ENCODE peak calls at places on chromosomes 5 and 9, in five cellular contexts. U is cardiac fibroblast, Y is mesothelial cell of epicardium, T is right atrium auricular region, L is H9. F is an unnamed sample.

GRCh38 chr5:55864606-55865541 is 13.7 kb downstream of the IL31RA start:
- DNase-seq in U (peak; percentile 52), Y (no peak), T (no peak), L (no peak), F (no peak)

GRCh38 chr9:124017929-124018730 is 6.6 kb downstream of the LHX2 start:
- DNase-seq in U (no peak), Y (no peak), T (no peak), L (peak; percentile 55), F (no peak)

GRCh38 chr5:171207256-171207866 is 101.7 kb upstream of the TLX3 start:
- DNase-seq in U (peak; percentile 75), Y (no peak), T (no peak), L (no peak), F (no peak)

GRCh38 chr9:91100878-91101450 is 260.8 kb downstream of the AUH start:
- DNase-seq in U (peak; percentile 76), Y (no peak), T (peak; percentile 74), L (no peak), F (no peak)

GRCh38 chr5:126811515-126812198 is 34.7 kb downstream of the LMNB1 start:
- DNase-seq in U (peak; percentile 79), Y (no peak), T (no peak), L (no peak), F (no peak)

GRCh38 chr9:89606567-89607311 is 1.9 kb downstream of the GADD45G start:
- DNase-seq in U (peak; percentile 35), Y (no peak), T (no peak), L (peak; percentile 52), F (no peak)

GRCh38 chr5:17928571-17928970 is 294.3 kb downstream of the TAF11L14 start:
- DNase-seq in U (no peak), Y (no peak), T (peak; percentile 72), L (no peak), F (no peak)

GRCh38 chr5:10828241-10828640 is 67.2 kb upstream of the DAP start:
- DNase-seq in U (peak; percentile 66), Y (no peak), T (no peak), L (no peak), F (no peak)

GRCh38 chr9:35811364-35812024 is 568 bp downstream of the SPAG8 start:
- DNase-seq in U (peak; percentile 44), Y (no peak), T (no peak), L (no peak), F (no peak)

GRCh38 chr5:8993031-8993430 is 552.8 kb downstream of the SEMA5A start:
- DNase-seq in U (peak; percentile 50), Y (no peak), T (no peak), L (no peak), F (no peak)

GRCh38 chr9:86804011-86804410 is 143.3 kb downstream of the GAS1 start:
- DNase-seq in U (no peak), Y (no peak), T (no peak), L (no peak), F (no peak)

GRCh38 chr5:177124486-177124991 is 9.0 kb upstream of the NSD1 start:
- DNase-seq in U (no peak), Y (no peak), T (no peak), L (peak; percentile 89), F (no peak)

GRCh38 chr5:179864686-179865085 is 6.1 kb upstream of the MRNIP start:
- DNase-seq in U (no peak), Y (no peak), T (no peak), L (no peak), F (no peak)

GRCh38 chr5:172644711-172645110 is 3.6 kb downstream of the NEURL1B start:
- DNase-seq in U (no peak), Y (no peak), T (no peak), L (no peak), F (no peak)

GRCh38 chr9:38484076-38484637 is 59.9 kb upstream of the IGFBPL1 start:
- DNase-seq in U (no peak), Y (no peak), T (no peak), L (no peak), F (no peak)

DNA sequence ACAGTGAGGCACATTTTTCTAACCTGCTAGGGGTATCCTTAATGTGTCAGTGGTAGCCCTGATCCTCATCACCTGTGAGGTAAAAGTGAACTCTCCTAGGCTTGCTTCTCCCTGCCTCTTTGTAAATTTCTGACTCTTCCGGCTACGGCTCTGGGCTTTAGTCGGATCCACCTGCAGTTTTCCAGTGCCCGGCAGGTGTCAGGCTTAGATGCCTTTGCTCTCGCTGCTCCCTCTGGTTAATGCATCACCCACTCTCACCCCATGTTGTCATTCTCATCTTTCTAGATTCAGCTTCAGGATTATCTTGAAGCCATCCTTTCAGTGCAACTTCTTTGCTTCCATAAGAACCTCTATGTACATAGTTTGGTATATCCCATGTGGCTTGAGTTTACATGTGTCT is 3.6 kb downstream of the CEP78 start:
- DNase-seq in U (no peak), Y (peak; percentile 39), T (no peak), L (no peak), F (no peak)
- TF ChIP-seq CTCF in U (no peak), Y (no peak), T (no peak), L (peak; percentile 45), F (no peak)

DNA sequence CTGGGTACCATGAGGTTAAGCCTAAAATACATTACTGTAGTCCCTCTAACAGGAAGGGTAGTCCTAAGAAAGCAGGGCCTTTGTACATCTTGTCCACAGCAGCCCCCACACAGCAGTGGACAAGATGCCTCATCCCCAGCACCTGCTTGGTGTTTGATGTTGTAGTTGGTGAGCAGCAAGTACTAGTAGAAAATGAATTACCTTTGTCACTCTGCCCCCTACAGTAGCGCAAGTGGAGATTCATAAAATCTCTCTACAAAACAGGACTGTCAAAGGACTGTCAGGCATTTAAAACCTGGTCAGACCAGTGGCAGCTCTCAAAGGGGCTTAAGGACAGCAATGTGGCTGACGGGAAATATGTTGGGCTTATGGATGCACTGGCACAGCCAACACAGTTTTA is 122.5 kb downstream of the TMEM174 start:
- DNase-seq in U (no peak), Y (no peak), T (no peak), L (no peak), F (no peak)
- TF ChIP-seq CTCF in U (no peak), Y (no peak), T (no peak), L (peak; percentile 43), F (no peak)

GRCh38 chr5:141637693-141638419 is 1.1 kb downstream of the RELL2 start:
- DNase-seq in U (peak; percentile 56), Y (peak; percentile 51), T (no peak), L (peak; percentile 94), F (peak; percentile 45)
- TF ChIP-seq CTCF in U (peak; percentile 41), Y (peak; percentile 11), T (no peak), L (peak; percentile 63), F (peak; percentile 59)

GRCh38 chr9:94918038-94918753 is 191.7 kb downstream of the AOPEP start:
- DNase-seq in U (no peak), Y (peak; percentile 20), T (peak; percentile 44), L (peak; percentile 12), F (no peak)
- TF ChIP-seq CTCF in U (no peak), Y (no peak), T (no peak), L (no peak), F (no peak)

F was measured in natural killer cell.